ENCODE peak calls at places on chromosomes 6 and 20, in eight cellular contexts. S, T, P, A, N, F, O and G are unnamed samples.

GRCh38 chr20:43938932-43939761 is 24.5 kb downstream of the TOX2 start:
- DNase-seq in A (peak), F (peak), P (no peak), S (peak), T (peak), O (no peak), N (peak), G (peak)

GRCh38 chr6:149032599-149033405 is 284.7 kb upstream of the TAB2 start:
- DNase-seq in S (no peak), P (no peak), F (no peak), O (no peak), N (peak), T (peak), A (peak), G (peak)

GRCh38 chr6:45479834-45480696 is 102.3 kb upstream of the SUPT3H start:
- DNase-seq in S (no peak), O (no peak), T (peak), N (peak), A (no peak), F (peak), P (no peak), G (peak)

GRCh38 chr20:17958326-17959256 is 10.0 kb downstream of the SNX5 start:
- DNase-seq in O (no peak), P (no peak), F (no peak), N (peak), T (peak), A (peak), S (no peak), G (no peak)

GRCh38 chr6:36758516-36759176 is 61.0 kb downstream of the RAB44 start:
- DNase-seq in F (no peak), A (no peak), N (no peak), P (peak), T (no peak), O (no peak), S (no peak), G (no peak)

GRCh38 chr20:12927489-12927888 is 81.3 kb upstream of the SPTLC3 start:
- DNase-seq in S (no peak), P (no peak), F (no peak), O (no peak), A (no peak), N (peak), T (peak), G (no peak)

GRCh38 chr20:50371878-50372769 is 138.1 kb upstream of the PTPN1 start:
- DNase-seq in F (no peak), P (no peak), T (no peak), N (no peak), O (no peak), A (peak), S (no peak), G (no peak)

GRCh38 chr6:166052837-166053236 is 114.8 kb downstream of the TBXT start:
- DNase-seq in F (no peak), N (no peak), S (no peak), T (no peak), P (no peak), A (no peak), O (no peak), G (no peak)

GRCh38 chr6:33633462-33634158 is 12.5 kb downstream of the ITPR3 start:
- DNase-seq in S (peak), T (peak), F (no peak), A (no peak), N (peak), O (peak), P (peak), G (no peak)

GRCh38 chr20:31809656-31810055 is 9.5 kb upstream of the MYLK2 start:
- DNase-seq in O (no peak), P (no peak), T (no peak), F (no peak), S (no peak), N (no peak), A (no peak), G (no peak)

GRCh38 chr6:83867527-83868161 is 8.2 kb downstream of the CYB5R4 start:
- DNase-seq in T (peak), N (peak), A (no peak), O (no peak), F (no peak), P (no peak), S (no peak), G (peak)

DNA sequence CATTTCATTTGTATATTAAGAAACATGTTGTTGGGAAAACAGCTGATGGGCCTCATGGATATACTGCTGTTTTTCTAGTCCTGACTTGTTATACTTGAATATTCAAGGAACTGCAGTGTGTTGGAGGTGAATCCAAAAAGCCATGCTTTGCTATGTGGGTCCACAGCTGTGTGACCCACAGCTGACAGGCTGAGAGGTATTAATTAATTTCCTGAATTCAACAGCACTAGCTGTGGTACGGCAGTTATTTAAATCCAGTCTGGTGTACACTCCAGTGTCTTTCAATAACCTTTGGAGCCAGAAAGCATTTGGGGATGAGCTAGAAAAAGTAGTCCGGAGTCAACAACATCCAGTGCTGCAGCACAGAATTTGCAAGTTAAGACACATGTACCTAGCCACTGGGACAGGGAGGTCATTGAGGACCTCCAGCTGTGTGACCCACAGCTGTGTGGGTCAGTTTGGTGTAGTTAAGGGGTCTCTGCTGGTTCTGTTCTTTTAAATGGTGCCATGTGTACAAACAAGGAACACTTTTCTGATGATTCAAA is 19.1 kb downstream of the NCOA7 start:
- DNase-seq in F (no peak), T (no peak), P (no peak), A (no peak), O (no peak), S (no peak), N (no peak), G (no peak)
- H3K4me3 ChIP-seq in F (no peak), T (no peak), P (no peak), A (no peak), O (no peak), S (no peak), N (no peak), G (no peak)

DNA sequence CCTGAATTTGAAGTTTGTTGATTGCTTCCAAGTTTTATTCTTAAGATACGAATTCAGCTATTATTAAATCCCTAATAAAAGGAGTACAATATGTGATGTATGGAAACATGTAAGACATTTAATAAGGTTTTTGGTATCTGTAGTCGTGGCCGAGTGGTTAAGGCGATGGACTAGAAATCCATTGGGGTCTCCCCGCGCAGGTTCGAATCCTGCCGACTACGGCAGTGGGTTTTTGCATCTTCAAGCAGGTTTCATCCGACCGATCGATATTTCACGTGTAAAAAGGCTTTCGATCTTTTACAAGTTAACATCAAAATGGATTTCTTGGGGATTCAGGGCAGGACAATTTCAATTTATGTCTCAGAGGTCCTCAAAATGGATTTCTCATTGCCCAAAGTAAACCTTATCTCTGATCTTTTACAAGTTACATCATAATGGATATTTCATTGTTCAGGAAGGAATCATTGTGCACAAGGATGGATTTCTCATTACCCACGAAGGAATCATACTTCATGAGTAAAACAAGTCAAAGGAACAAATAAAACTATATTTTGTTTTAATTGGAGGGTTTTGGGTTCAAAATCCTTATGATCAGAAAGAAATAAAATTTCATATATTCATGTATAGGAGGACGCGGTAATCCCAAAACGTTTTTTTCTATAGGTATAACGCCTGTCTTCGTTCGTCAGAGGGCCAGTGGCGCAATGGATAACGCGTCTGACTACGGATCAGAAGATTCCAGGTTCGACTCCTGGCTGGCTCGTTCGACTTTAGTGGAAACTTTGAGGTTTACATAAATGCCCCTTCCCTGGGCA is 37.3 kb upstream of the BTN3A2 start:
- DNase-seq in F (no peak), O (peak), S (no peak), N (peak), P (no peak), T (peak), A (peak), G (no peak)
- H3K4me3 ChIP-seq in F (peak), O (peak), S (no peak), N (peak), P (no peak), T (peak), A (peak), G (peak)

DNA sequence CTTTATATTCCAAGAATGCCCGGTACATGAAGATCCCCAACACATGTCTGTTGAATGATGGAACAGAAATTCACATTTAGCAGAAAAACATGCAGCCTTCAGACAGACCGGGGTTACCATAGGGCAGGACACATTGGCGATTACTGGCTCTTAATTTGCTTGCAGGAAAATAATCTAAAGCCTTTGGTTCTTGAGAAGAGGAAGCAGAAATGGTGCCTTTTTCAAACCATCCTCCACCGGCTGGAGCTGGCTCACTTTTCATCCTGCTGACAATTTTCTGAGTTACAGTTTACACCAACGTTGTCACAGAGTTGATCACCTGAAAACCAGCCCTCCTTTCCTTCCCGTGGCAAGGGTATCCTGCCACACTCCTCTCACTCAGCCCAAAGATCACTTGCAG is 32.6 kb downstream of the SF3B5 start:
- DNase-seq in N (no peak), F (no peak), A (no peak), T (no peak), S (no peak), O (no peak), P (no peak), G (no peak)
- H3K4me3 ChIP-seq in N (no peak), F (no peak), A (no peak), T (no peak), S (no peak), O (peak), P (peak), G (no peak)

GRCh38 chr6:32085759-32086458 is 23.2 kb downstream of the TNXB start:
- DNase-seq in F (no peak), T (no peak), A (no peak), S (no peak), P (no peak), O (no peak), N (no peak), G (no peak)
- H3K4me3 ChIP-seq in F (no peak), T (no peak), A (no peak), S (no peak), P (no peak), O (no peak), N (no peak), G (no peak)

DNA sequence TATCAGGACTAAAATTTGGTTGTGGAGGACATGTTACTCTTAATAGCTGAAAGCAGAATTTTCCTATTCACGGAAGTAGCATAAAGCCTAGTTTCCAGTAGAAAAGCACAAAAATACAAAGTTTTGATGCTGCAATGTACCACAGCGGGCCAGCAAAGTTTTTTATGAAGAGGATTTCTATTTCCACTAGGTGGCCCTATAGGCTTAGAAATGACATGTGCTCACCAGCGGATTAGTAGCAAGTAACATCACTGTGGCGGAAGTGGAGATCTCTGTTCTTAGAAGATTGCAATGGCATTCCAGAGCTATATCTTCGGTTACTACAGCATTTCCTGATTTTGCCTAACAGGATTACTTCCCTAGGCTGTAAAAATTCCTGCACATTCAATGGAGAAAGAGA is 1219.0 kb upstream of the EYS start:
- DNase-seq in O (no peak), S (no peak), A (peak), T (peak), P (no peak), F (no peak), N (peak), G (no peak)
- H3K4me3 ChIP-seq in O (no peak), S (no peak), A (no peak), T (no peak), P (no peak), F (no peak), N (no peak), G (no peak)

GRCh38 chr6:31927868-31928671 is 553 bp downstream of the C2 start:
- DNase-seq in T (no peak), S (no peak), N (no peak), P (no peak), O (no peak), A (no peak), F (no peak), G (no peak)
- H3K4me3 ChIP-seq in T (no peak), S (peak), N (peak), P (peak), O (no peak), A (peak), F (peak), G (no peak)

GRCh38 chr20:59145926-59146800 is 17.5 kb upstream of the ZNF831 start:
- DNase-seq in O (peak), F (no peak), N (no peak), A (no peak), T (no peak), S (peak), P (peak), G (no peak)
- H3K4me3 ChIP-seq in O (peak), F (no peak), N (no peak), A (no peak), T (no peak), S (no peak), P (peak), G (no peak)

GRCh38 chr20:63639093-63639860 is 12.4 kb upstream of the GMEB2 start:
- DNase-seq in N (no peak), S (peak), A (no peak), F (no peak), T (no peak), P (peak), O (peak), G (no peak)
- H3K4me3 ChIP-seq in N (no peak), S (peak), A (no peak), F (no peak), T (no peak), P (peak), O (peak), G (no peak)

DNA sequence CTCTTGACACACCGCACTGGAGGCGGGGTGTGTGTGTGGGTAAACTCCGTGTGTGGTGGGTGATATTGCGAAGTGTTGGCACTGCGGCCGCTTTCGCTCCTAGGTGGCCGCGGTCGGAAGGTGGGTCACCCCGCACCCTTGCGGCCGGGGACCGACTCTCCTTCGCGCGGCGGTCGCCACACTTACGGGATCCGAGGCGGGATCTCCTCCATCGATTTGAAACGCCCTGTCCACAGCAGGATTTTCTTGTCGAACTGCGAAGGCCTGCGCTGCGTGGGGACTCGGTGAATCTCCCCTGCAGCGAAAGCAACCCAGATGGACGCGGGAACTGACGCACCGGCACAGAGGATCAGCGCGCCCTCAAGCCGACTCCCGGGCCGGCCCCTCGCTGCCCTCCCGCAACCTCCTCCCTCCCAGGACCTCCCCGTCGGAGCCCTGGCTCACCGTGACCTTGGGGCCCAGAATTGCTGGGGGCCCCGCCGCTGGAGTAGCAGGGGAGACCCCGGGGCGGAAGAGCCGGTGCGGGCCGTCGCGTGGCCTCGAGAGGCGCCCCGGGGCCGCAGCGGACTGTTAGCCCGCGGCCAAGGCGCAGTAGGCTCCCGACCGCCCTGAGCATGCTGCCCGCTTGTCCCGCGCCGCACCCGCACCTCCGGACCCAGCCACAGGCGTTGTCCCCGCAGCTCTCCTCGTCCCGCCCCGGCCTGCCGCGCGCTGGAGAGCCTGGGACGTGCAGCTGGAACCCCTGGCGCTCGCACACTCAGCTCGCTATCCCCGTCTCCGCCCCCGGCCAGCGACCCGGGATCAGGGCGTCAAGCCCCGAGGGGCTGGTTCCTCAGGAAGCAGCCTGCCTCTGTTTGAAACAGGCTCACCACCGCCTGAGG is at the start of gene FAM162B:
- DNase-seq in P (no peak), F (no peak), O (no peak), A (peak), T (peak), S (peak), N (peak), G (no peak)
- H3K4me3 ChIP-seq in P (peak), F (peak), O (no peak), A (peak), T (peak), S (peak), N (peak), G (peak)

GRCh38 chr6:38719358-38719757 is 4.2 kb downstream of the DNAH8 start:
- DNase-seq in S (no peak), T (no peak), F (no peak), P (no peak), O (no peak), A (no peak), N (no peak), G (no peak)

GRCh38 chr6:38713812-38714211 is 1.3 kb upstream of the DNAH8 start:
- DNase-seq in S (no peak), T (no peak), O (peak), F (no peak), P (peak), A (no peak), N (no peak), G (no peak)

GRCh38 chr6:38716825-38717224 is 1.7 kb downstream of the DNAH8 start:
- DNase-seq in T (no peak), S (no peak), P (no peak), O (no peak), F (no peak), A (no peak), N (no peak), G (no peak)

GRCh38 chr6:38715016-38715809 is at the start of gene DNAH8:
- DNase-seq in O (no peak), N (peak), F (no peak), P (no peak), T (peak), A (no peak), S (no peak), G (no peak)

GRCh38 chr6:38714239-38715015 is 684 bp upstream of the DNAH8 start:
- DNase-seq in S (no peak), A (no peak), F (no peak), N (no peak), T (no peak), O (no peak), P (no peak), G (no peak)
- H3K4me3 ChIP-seq in S (peak), A (no peak), F (peak), N (peak), T (no peak), O (peak), P (peak), G (no peak)